ENCODE peak calls at places on chromosome 1, in ten cellular contexts. One of them, this sample, is unnamed.

GRCh38 chr1:4265836-4266235 is 365.8 kb upstream of the C1orf174 start:
- DNase-seq in prostate gland: no peak
- DNase-seq in tibial artery: no peak
- DNase-seq in bronchial epithelial cell: no peak
- DNase-seq in GM23338: no peak
- DNase-seq in stomach: no peak
- DNase-seq in WTC11: no peak
- DNase-seq in colonic mucosa: no peak
- DNase-seq in omental fat pad: no peak
- DNase-seq in progenitor cell of endocrine pancreas: no peak
- DNase-seq in this sample: no peak

GRCh38 chr1:51768971-51769601 is 109.4 kb downstream of the NRDC start:
- DNase-seq in prostate gland: peak
- DNase-seq in tibial artery: no peak
- DNase-seq in bronchial epithelial cell: peak
- DNase-seq in GM23338: peak
- DNase-seq in stomach: no peak
- DNase-seq in WTC11: no peak
- DNase-seq in colonic mucosa: no peak
- DNase-seq in omental fat pad: no peak
- DNase-seq in progenitor cell of endocrine pancreas: no peak
- DNase-seq in this sample: peak

GRCh38 chr1:40856116-40856515 is 6.0 kb downstream of the CITED4 start:
- DNase-seq in prostate gland: no peak
- DNase-seq in tibial artery: no peak
- DNase-seq in bronchial epithelial cell: no peak
- DNase-seq in GM23338: no peak
- DNase-seq in stomach: no peak
- DNase-seq in WTC11: no peak
- DNase-seq in colonic mucosa: no peak
- DNase-seq in omental fat pad: no peak
- DNase-seq in progenitor cell of endocrine pancreas: no peak
- DNase-seq in this sample: no peak

GRCh38 chr1:7070389-7071029 is 285.3 kb downstream of the CAMTA1 start:
- DNase-seq in prostate gland: peak
- DNase-seq in tibial artery: peak
- DNase-seq in bronchial epithelial cell: peak
- DNase-seq in GM23338: peak
- DNase-seq in stomach: peak
- DNase-seq in WTC11: peak
- DNase-seq in colonic mucosa: peak
- DNase-seq in omental fat pad: no peak
- DNase-seq in progenitor cell of endocrine pancreas: peak
- DNase-seq in this sample: peak

GRCh38 chr1:198096390-198096789 is 60.4 kb upstream of the NEK7 start:
- DNase-seq in prostate gland: no peak
- DNase-seq in tibial artery: no peak
- DNase-seq in bronchial epithelial cell: no peak
- DNase-seq in GM23338: peak
- DNase-seq in stomach: no peak
- DNase-seq in WTC11: no peak
- DNase-seq in colonic mucosa: no peak
- DNase-seq in omental fat pad: no peak
- DNase-seq in progenitor cell of endocrine pancreas: no peak
- DNase-seq in this sample: no peak

GRCh38 chr1:88935522-88936222 is 44.3 kb upstream of the GTF2B start:
- DNase-seq in prostate gland: no peak
- DNase-seq in tibial artery: no peak
- DNase-seq in bronchial epithelial cell: peak
- DNase-seq in GM23338: peak
- DNase-seq in stomach: no peak
- DNase-seq in WTC11: no peak
- DNase-seq in colonic mucosa: no peak
- DNase-seq in omental fat pad: no peak
- DNase-seq in progenitor cell of endocrine pancreas: no peak
- DNase-seq in this sample: peak

GRCh38 chr1:171220551-171221175 is 27.6 kb upstream of the FMO1 start:
- DNase-seq in prostate gland: no peak
- DNase-seq in tibial artery: no peak
- DNase-seq in bronchial epithelial cell: no peak
- DNase-seq in GM23338: peak
- DNase-seq in stomach: no peak
- DNase-seq in WTC11: peak
- DNase-seq in colonic mucosa: no peak
- DNase-seq in omental fat pad: no peak
- DNase-seq in progenitor cell of endocrine pancreas: peak
- DNase-seq in this sample: no peak

GRCh38 chr1:40630488-40631223 is 34.8 kb downstream of the RIMS3 start:
- DNase-seq in prostate gland: no peak
- DNase-seq in tibial artery: no peak
- DNase-seq in bronchial epithelial cell: peak
- DNase-seq in GM23338: peak
- DNase-seq in stomach: peak
- DNase-seq in WTC11: peak
- DNase-seq in colonic mucosa: no peak
- DNase-seq in omental fat pad: no peak
- DNase-seq in progenitor cell of endocrine pancreas: peak
- DNase-seq in this sample: no peak

GRCh38 chr1:118504231-118504644 is 319.2 kb upstream of the SPAG17 start:
- DNase-seq in prostate gland: no peak
- DNase-seq in tibial artery: no peak
- DNase-seq in bronchial epithelial cell: no peak
- DNase-seq in GM23338: peak
- DNase-seq in stomach: no peak
- DNase-seq in WTC11: no peak
- DNase-seq in colonic mucosa: no peak
- DNase-seq in omental fat pad: no peak
- DNase-seq in progenitor cell of endocrine pancreas: no peak
- DNase-seq in this sample: no peak

GRCh38 chr1:201457508-201457960 is 11.5 kb downstream of the PHLDA3 start:
- DNase-seq in prostate gland: no peak
- DNase-seq in tibial artery: no peak
- DNase-seq in bronchial epithelial cell: no peak
- DNase-seq in GM23338: no peak
- DNase-seq in stomach: no peak
- DNase-seq in WTC11: no peak
- DNase-seq in colonic mucosa: no peak
- DNase-seq in omental fat pad: no peak
- DNase-seq in progenitor cell of endocrine pancreas: no peak
- DNase-seq in this sample: no peak

GRCh38 chr1:45621501-45621836 is 2.4 kb downstream of the CCDC17 start:
- DNase-seq in prostate gland: no peak
- DNase-seq in tibial artery: no peak
- DNase-seq in bronchial epithelial cell: no peak
- DNase-seq in GM23338: peak
- DNase-seq in stomach: no peak
- DNase-seq in WTC11: no peak
- DNase-seq in colonic mucosa: no peak
- DNase-seq in omental fat pad: no peak
- DNase-seq in progenitor cell of endocrine pancreas: no peak
- DNase-seq in this sample: no peak

GRCh38 chr1:23177438-23178380 is 9.1 kb upstream of the LUZP1 start:
- DNase-seq in prostate gland: peak
- DNase-seq in tibial artery: peak
- DNase-seq in bronchial epithelial cell: peak
- DNase-seq in GM23338: peak
- DNase-seq in stomach: peak
- DNase-seq in WTC11: peak
- DNase-seq in colonic mucosa: peak
- DNase-seq in omental fat pad: no peak
- DNase-seq in progenitor cell of endocrine pancreas: peak
- DNase-seq in this sample: no peak

GRCh38 chr1:167345386-167345733 is 124.7 kb downstream of the POU2F1 start:
- DNase-seq in prostate gland: no peak
- DNase-seq in tibial artery: no peak
- DNase-seq in bronchial epithelial cell: no peak
- DNase-seq in GM23338: no peak
- DNase-seq in stomach: no peak
- DNase-seq in WTC11: no peak
- DNase-seq in colonic mucosa: no peak
- DNase-seq in omental fat pad: no peak
- DNase-seq in progenitor cell of endocrine pancreas: no peak
- DNase-seq in this sample: no peak

GRCh38 chr1:235050911-235051360 is 77.7 kb downstream of the TOMM20 start:
- DNase-seq in prostate gland: no peak
- DNase-seq in tibial artery: peak
- DNase-seq in bronchial epithelial cell: peak
- DNase-seq in GM23338: no peak
- DNase-seq in stomach: no peak
- DNase-seq in WTC11: no peak
- DNase-seq in colonic mucosa: no peak
- DNase-seq in omental fat pad: no peak
- DNase-seq in progenitor cell of endocrine pancreas: no peak
- DNase-seq in this sample: no peak

GRCh38 chr1:80751204-80751603 is 1049.5 kb upstream of the ADGRL2 start:
- DNase-seq in prostate gland: no peak
- DNase-seq in tibial artery: no peak
- DNase-seq in bronchial epithelial cell: no peak
- DNase-seq in GM23338: no peak
- DNase-seq in stomach: no peak
- DNase-seq in WTC11: no peak
- DNase-seq in colonic mucosa: no peak
- DNase-seq in omental fat pad: no peak
- DNase-seq in progenitor cell of endocrine pancreas: no peak
- DNase-seq in this sample: no peak

GRCh38 chr1:14479865-14480264 is 118.6 kb upstream of the KAZN start:
- DNase-seq in prostate gland: no peak
- DNase-seq in tibial artery: no peak
- DNase-seq in bronchial epithelial cell: no peak
- DNase-seq in GM23338: no peak
- DNase-seq in stomach: no peak
- DNase-seq in WTC11: no peak
- DNase-seq in colonic mucosa: no peak
- DNase-seq in omental fat pad: no peak
- DNase-seq in progenitor cell of endocrine pancreas: no peak
- DNase-seq in this sample: no peak

GRCh38 chr1:204506091-204506968 is 9.9 kb upstream of the MDM4 start:
- DNase-seq in prostate gland: peak
- DNase-seq in tibial artery: peak
- DNase-seq in bronchial epithelial cell: peak
- DNase-seq in GM23338: peak
- DNase-seq in stomach: peak
- DNase-seq in WTC11: peak
- DNase-seq in colonic mucosa: peak
- DNase-seq in omental fat pad: no peak
- DNase-seq in progenitor cell of endocrine pancreas: peak
- DNase-seq in this sample: peak

DNA sequence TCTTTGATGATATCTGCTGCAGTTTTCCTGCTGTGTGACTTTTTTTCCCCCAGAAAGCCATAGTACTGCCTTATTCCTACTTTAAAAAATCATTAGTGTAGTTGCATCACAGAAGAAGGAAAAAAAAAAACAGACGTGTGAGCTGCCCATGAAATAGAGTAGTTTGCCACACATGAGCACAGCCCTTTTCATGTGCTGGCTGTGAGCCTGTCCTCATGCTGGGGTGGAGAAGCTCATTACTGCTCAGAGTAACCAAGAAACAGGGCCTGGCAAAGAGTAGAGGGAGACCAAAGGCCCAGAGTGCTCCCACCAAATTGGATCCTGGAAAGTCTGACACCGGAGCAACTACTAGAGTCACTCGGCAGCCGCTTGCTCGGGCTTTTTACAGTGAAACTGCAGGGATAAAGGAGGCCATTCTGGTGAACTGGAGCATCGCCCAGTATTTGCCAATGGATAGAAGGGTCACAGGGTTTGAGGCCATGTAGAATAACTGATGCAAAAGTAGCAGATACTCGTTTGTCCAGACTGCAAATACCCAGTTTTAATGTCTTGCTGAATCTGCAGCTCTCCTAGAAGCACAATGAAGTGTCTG is 64.4 kb upstream of the BARHL2 start:
- DNase-seq in prostate gland: no peak
- DNase-seq in tibial artery: no peak
- DNase-seq in bronchial epithelial cell: no peak
- DNase-seq in GM23338: no peak
- DNase-seq in stomach: no peak
- DNase-seq in WTC11: no peak
- DNase-seq in colonic mucosa: no peak
- DNase-seq in omental fat pad: no peak
- DNase-seq in progenitor cell of endocrine pancreas: no peak
- DNase-seq in this sample: no peak
- TF ChIP-seq CTCF in prostate gland: no peak
- TF ChIP-seq CTCF in tibial artery: no peak
- TF ChIP-seq CTCF in bronchial epithelial cell: no peak
- TF ChIP-seq CTCF in GM23338: no peak
- TF ChIP-seq CTCF in stomach: no peak
- TF ChIP-seq CTCF in WTC11: no peak
- TF ChIP-seq CTCF in colonic mucosa: no peak
- TF ChIP-seq CTCF in omental fat pad: no peak
- TF ChIP-seq CTCF in progenitor cell of endocrine pancreas: no peak
- TF ChIP-seq CTCF in this sample: no peak

DNA sequence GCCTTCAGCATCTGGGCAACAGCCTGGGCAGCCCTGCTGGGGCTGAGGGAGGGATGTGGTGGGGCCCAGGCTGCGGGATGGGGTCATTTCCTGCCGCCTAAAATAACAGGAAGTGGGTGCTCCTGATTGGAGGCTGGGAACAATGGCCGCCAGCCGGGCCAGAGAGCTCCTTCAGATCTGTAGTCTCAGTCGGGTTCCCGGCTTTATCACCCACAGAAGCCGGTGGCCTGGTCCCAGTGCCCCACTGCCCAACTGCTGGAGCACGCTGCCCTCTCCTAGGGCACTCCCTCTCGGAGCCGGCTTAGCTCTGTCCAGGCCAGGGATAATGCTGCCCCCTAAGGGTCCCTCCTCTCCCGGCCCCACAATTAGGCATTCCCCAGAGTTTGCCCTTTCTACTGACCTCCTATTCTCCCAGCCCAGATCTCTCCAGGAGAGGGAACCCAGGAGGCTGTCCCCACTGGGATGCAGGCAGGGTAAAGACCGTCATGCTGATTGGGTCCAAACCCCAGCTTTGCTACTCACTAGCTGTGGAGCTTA is 5.1 kb downstream of the MAP7D1 start:
- DNase-seq in prostate gland: no peak
- DNase-seq in tibial artery: peak
- DNase-seq in bronchial epithelial cell: peak
- DNase-seq in GM23338: peak
- DNase-seq in stomach: peak
- DNase-seq in WTC11: peak
- DNase-seq in colonic mucosa: no peak
- DNase-seq in omental fat pad: no peak
- DNase-seq in progenitor cell of endocrine pancreas: no peak
- DNase-seq in this sample: no peak
- TF ChIP-seq CTCF in prostate gland: no peak
- TF ChIP-seq CTCF in tibial artery: peak
- TF ChIP-seq CTCF in bronchial epithelial cell: peak
- TF ChIP-seq CTCF in GM23338: peak
- TF ChIP-seq CTCF in stomach: no peak
- TF ChIP-seq CTCF in WTC11: no peak
- TF ChIP-seq CTCF in colonic mucosa: no peak
- TF ChIP-seq CTCF in omental fat pad: no peak
- TF ChIP-seq CTCF in progenitor cell of endocrine pancreas: peak
- TF ChIP-seq CTCF in this sample: peak

GRCh38 chr1:92298573-92299476 is at the start of the genes GLMN and RPAP2:
- DNase-seq in prostate gland: peak
- DNase-seq in tibial artery: peak
- DNase-seq in bronchial epithelial cell: peak
- DNase-seq in GM23338: peak
- DNase-seq in stomach: peak
- DNase-seq in WTC11: peak
- DNase-seq in colonic mucosa: peak
- DNase-seq in omental fat pad: peak
- DNase-seq in progenitor cell of endocrine pancreas: peak
- DNase-seq in this sample: peak
- TF ChIP-seq CTCF in prostate gland: no peak
- TF ChIP-seq CTCF in tibial artery: peak
- TF ChIP-seq CTCF in bronchial epithelial cell: peak
- TF ChIP-seq CTCF in GM23338: no peak
- TF ChIP-seq CTCF in stomach: no peak
- TF ChIP-seq CTCF in WTC11: no peak
- TF ChIP-seq CTCF in colonic mucosa: no peak
- TF ChIP-seq CTCF in omental fat pad: no peak
- TF ChIP-seq CTCF in progenitor cell of endocrine pancreas: peak
- TF ChIP-seq CTCF in this sample: peak

GRCh38 chr1:37038079-37038702 is 3.9 kb upstream of the GRIK3 start:
- DNase-seq in prostate gland: no peak
- DNase-seq in tibial artery: no peak
- DNase-seq in bronchial epithelial cell: peak
- DNase-seq in GM23338: peak
- DNase-seq in stomach: no peak
- DNase-seq in WTC11: peak
- DNase-seq in colonic mucosa: no peak
- DNase-seq in omental fat pad: no peak
- DNase-seq in progenitor cell of endocrine pancreas: no peak
- DNase-seq in this sample: no peak
- TF ChIP-seq CTCF in prostate gland: no peak
- TF ChIP-seq CTCF in tibial artery: no peak
- TF ChIP-seq CTCF in bronchial epithelial cell: peak
- TF ChIP-seq CTCF in GM23338: peak
- TF ChIP-seq CTCF in stomach: no peak
- TF ChIP-seq CTCF in WTC11: no peak
- TF ChIP-seq CTCF in colonic mucosa: no peak
- TF ChIP-seq CTCF in omental fat pad: no peak
- TF ChIP-seq CTCF in progenitor cell of endocrine pancreas: peak
- TF ChIP-seq CTCF in this sample: no peak